ENCODE peak calls at places on chromosomes 13 and 19, in seven cellular contexts. T, O, B, S, Z, U and H are unnamed samples.

GRCh38 chr13:94620286-94620896 is 18.7 kb downstream of the GPR180 start:
- DNase-seq in T (no peak), O (peak; percentile 19), B (no peak), S (no peak), Z (no peak), U (peak; percentile 45), H (no peak)

GRCh38 chr13:40571338-40571737 is 95.1 kb downstream of the FOXO1 start:
- DNase-seq in T (no peak), O (no peak), B (no peak), S (no peak), Z (no peak), U (no peak), H (no peak)

GRCh38 chr19:16626796-16627193 is 1.2 kb downstream of the MED26 start:
- DNase-seq in T (no peak), O (no peak), B (no peak), S (no peak), Z (no peak), U (no peak), H (no peak)

GRCh38 chr19:51441410-51442390 is 16.6 kb downstream of the SIGLEC8 start:
- DNase-seq in T (no peak), O (no peak), B (peak; percentile 93), S (no peak), Z (no peak), U (peak; percentile 14), H (no peak)

GRCh38 chr19:35894342-35894741 is 6.0 kb downstream of the NFKBID start:
- DNase-seq in T (no peak), O (no peak), B (no peak), S (no peak), Z (no peak), U (no peak), H (no peak)

GRCh38 chr13:111283457-111283856 is 37.0 kb upstream of the TEX29 start:
- DNase-seq in T (no peak), O (no peak), B (no peak), S (no peak), Z (no peak), U (no peak), H (no peak)

GRCh38 chr13:97630725-97631124 is 196.8 kb downstream of the RAP2A start:
- DNase-seq in T (no peak), O (no peak), B (no peak), S (no peak), Z (no peak), U (no peak), H (no peak)

GRCh38 chr13:114120486-114121430 is 11.7 kb downstream of the RASA3 start:
- DNase-seq in T (no peak), O (no peak), B (no peak), S (no peak), Z (no peak), U (no peak), H (no peak)

GRCh38 chr13:105395041-105395440 is 1140.4 kb downstream of the EFNB2 start:
- DNase-seq in T (no peak), O (peak; percentile 11), B (no peak), S (no peak), Z (no peak), U (no peak), H (no peak)

GRCh38 chr19:46413262-46414031 is at the start of gene CCDC8:
- DNase-seq in T (peak; percentile 90), O (peak; percentile 81), B (no peak), S (peak; percentile 86), Z (no peak), U (no peak), H (peak; percentile 94)

GRCh38 chr13:37531054-37531453 is 67.5 kb downstream of the POSTN start:
- DNase-seq in T (no peak), O (peak; percentile 98), B (no peak), S (no peak), Z (no peak), U (no peak), H (no peak)

GRCh38 chr13:101150998-101151397 is 265.3 kb downstream of the NALCN start:
- DNase-seq in T (no peak), O (peak; percentile 49), B (no peak), S (no peak), Z (no peak), U (no peak), H (no peak)

GRCh38 chr19:18488403-18488723 is 33.5 kb downstream of the ELL start:
- DNase-seq in T (no peak), O (no peak), B (no peak), S (no peak), Z (no peak), U (peak; percentile 35), H (no peak)

GRCh38 chr13:61774903-61775302 is 359.3 kb upstream of the PCDH20 start:
- DNase-seq in T (no peak), O (no peak), B (no peak), S (no peak), Z (no peak), U (no peak), H (no peak)

GRCh38 chr13:109146912-109147624 is 517.7 kb downstream of the MYO16 start:
- DNase-seq in T (no peak), O (peak; percentile 70), B (no peak), S (no peak), Z (no peak), U (peak; percentile 91), H (no peak)

GRCh38 chr13:85806553-85807175 is 7.4 kb upstream of the SLITRK6 start:
- DNase-seq in T (no peak), O (no peak), B (no peak), S (no peak), Z (no peak), U (peak; percentile 61), H (no peak)

GRCh38 chr13:49637989-49638388 is 9.7 kb downstream of the ARL11 start:
- DNase-seq in T (no peak), O (no peak), B (no peak), S (no peak), Z (no peak), U (no peak), H (no peak)

GRCh38 chr13:95677564-95678386 is 836 bp downstream of the DNAJC3 start:
- DNase-seq in T (peak; percentile 44), O (no peak), B (peak; percentile 45), S (no peak), Z (no peak), U (peak; percentile 17), H (no peak)

GRCh38 chr19:13241321-13242104 is 91.3 kb downstream of the IER2 start:
- DNase-seq in T (no peak), O (no peak), B (peak; percentile 20), S (no peak), Z (no peak), U (no peak), H (no peak)

GRCh38 chr19:11125994-11126685 is 29.4 kb downstream of the SPC24 start:
- DNase-seq in T (peak; percentile 86), O (peak; percentile 49), B (peak; percentile 82), S (peak; percentile 79), Z (peak; percentile 69), U (peak; percentile 78), H (peak; percentile 78)

GRCh38 chr13:48866204-48866603 is 109.5 kb upstream of the FNDC3A start:
- DNase-seq in T (no peak), O (no peak), B (no peak), S (no peak), Z (no peak), U (no peak), H (no peak)

GRCh38 chr13:44397766-44398223 is 24.2 kb downstream of the SERP2 start:
- DNase-seq in T (no peak), O (peak; percentile 77), B (no peak), S (no peak), Z (no peak), U (no peak), H (no peak)

GRCh38 chr13:26473571-26474230 is 83.8 kb upstream of the WASF3 start:
- DNase-seq in T (no peak), O (no peak), B (no peak), S (no peak), Z (no peak), U (no peak), H (no peak)

GRCh38 chr13:76086729-76087128 is 450.6 kb downstream of the LMO7 start:
- DNase-seq in T (no peak), O (peak; percentile 0), B (no peak), S (no peak), Z (no peak), U (no peak), H (no peak)

GRCh38 chr19:10513223-10513622 is 4.0 kb downstream of the S1PR5 start:
- DNase-seq in T (no peak), O (no peak), B (no peak), S (no peak), Z (no peak), U (no peak), H (no peak)

DNA sequence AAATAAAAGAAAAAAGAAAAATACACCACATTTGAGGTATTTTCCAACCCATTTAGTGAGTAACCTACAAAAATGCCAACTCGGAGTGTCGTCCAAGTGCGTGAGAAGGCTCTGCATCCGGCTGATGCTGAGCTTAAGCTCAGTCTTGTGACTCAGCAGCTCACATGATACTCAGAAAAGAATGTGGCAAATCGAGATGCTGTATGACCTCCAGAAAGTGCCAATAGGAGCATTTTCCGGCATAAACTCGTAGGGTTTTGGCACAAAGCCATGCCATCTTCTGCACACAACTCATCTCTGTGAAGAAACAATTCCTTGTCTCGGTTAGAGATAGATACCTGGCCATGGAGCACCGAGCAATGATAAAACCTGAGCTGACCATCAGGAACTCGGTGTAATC is 58.5 kb downstream of the TRPM4 start:
- DNase-seq in T (no peak), O (peak; percentile 73), B (no peak), S (no peak), Z (no peak), U (peak; percentile 37), H (no peak)
- H3K27ac ChIP-seq in T (no peak overlapping the region), O (no peak overlapping the region), B (no peak overlapping the region), S (no peak overlapping the region), Z (no peak overlapping the region), U (no peak overlapping the region), H (no peak overlapping the region)

GRCh38 chr19:34838753-34839431 is 65.9 kb upstream of the ZNF599 start:
- DNase-seq in T (no peak), O (no peak), B (no peak), S (peak; percentile 33), Z (no peak), U (peak; percentile 32), H (peak; percentile 10)
- TF ChIP-seq CTCF in T (no peak), O (peak; percentile 53), B (peak; percentile 29), S (peak; percentile 3), Z (peak; percentile 28), U (peak; percentile 22), H (no peak)

GRCh38 chr19:29527500-29528328 is 1.9 kb downstream of the VSTM2B start:
- DNase-seq in T (no peak), O (no peak), B (no peak), S (no peak), Z (no peak), U (no peak), H (no peak)
- H3K4me3 ChIP-seq in T (peak overlapping the region; percentile 61), O (no peak overlapping the region), B (no peak overlapping the region), S (peak overlapping the region; percentile 44), Z (peak overlapping the region; percentile 72), U (peak overlapping the region; percentile 47), H (no peak overlapping the region)

GRCh38 chr19:1445185-1445931 is 4.6 kb upstream of the APC2 start:
- DNase-seq in T (no peak), O (peak; percentile 37), B (peak; percentile 74), S (peak; percentile 75), Z (peak; percentile 54), U (peak; percentile 84), H (peak; percentile 90)

GRCh38 chr19:1447944-1448343 is 2.0 kb upstream of the APC2 start:
- DNase-seq in T (no peak), O (no peak), B (no peak), S (no peak), Z (no peak), U (no peak), H (peak; percentile 70)

GRCh38 chr19:1445932-1446712 is 3.8 kb upstream of the APC2 start:
- DNase-seq in T (no peak), O (no peak), B (no peak), S (no peak), Z (peak; percentile 53), U (peak; percentile 52), H (peak; percentile 84)

GRCh38 chr19:1447565-1447903 is 2.4 kb upstream of the APC2 start:
- DNase-seq in T (no peak), O (no peak), B (no peak), S (no peak), Z (no peak), U (no peak), H (no peak)

GRCh38 chr19:1446713-1447564 is 3.0 kb upstream of the APC2 start:
- DNase-seq in T (no peak), O (no peak), B (no peak), S (no peak), Z (peak; percentile 38), U (no peak), H (peak; percentile 47)
- H3K27ac ChIP-seq in T (no peak overlapping the region), O (no peak overlapping the region), B (no peak overlapping the region), S (no peak overlapping the region), Z (peak overlapping the region; percentile 84), U (peak overlapping the region; percentile 79), H (no peak overlapping the region)